ENCODE peak calls at places on chromosomes 5 and 9, in ten cellular contexts. Q, R, Y, L, S, E, A, U, V and I are unnamed samples.

GRCh38 chr9:120500733-120501132 is 79.2 kb downstream of the CDK5RAP2 start:
- DNase-seq in S (no peak), R (no peak), E (no peak), A (no peak), Y (no peak), V (no peak), Q (no peak), L (no peak), U (no peak), I (no peak)

GRCh38 chr9:105877719-105878118 is 183.4 kb downstream of the TMEM38B start:
- DNase-seq in Q (peak), A (no peak), Y (no peak), V (no peak), L (no peak), U (no peak), E (no peak), S (no peak), R (no peak), I (no peak)

GRCh38 chr5:159041754-159042153 is 58.0 kb downstream of the EBF1 start:
- DNase-seq in A (no peak), U (no peak), R (no peak), Y (no peak), Q (no peak), S (no peak), E (no peak), L (no peak), V (no peak), I (no peak)

GRCh38 chr5:73826761-73827450 is 200.9 kb downstream of the ARHGEF28 start:
- DNase-seq in R (no peak), A (peak), S (peak), Q (peak), U (no peak), L (no peak), V (peak), Y (peak), E (no peak), I (no peak)

GRCh38 chr5:83777856-83778255 is 57.2 kb upstream of the HAPLN1 start:
- DNase-seq in S (no peak), Y (no peak), E (no peak), L (no peak), V (no peak), R (no peak), Q (no peak), U (no peak), A (no peak), I (no peak)

GRCh38 chr9:134163374-134164196 is 779 bp downstream of the RNU6ATAC start:
- DNase-seq in Y (no peak), A (no peak), S (no peak), E (no peak), U (peak), R (peak), Q (peak), V (peak), L (peak), I (no peak)

GRCh38 chr5:163165277-163165676 is 272.1 kb upstream of the CCNG1 start:
- DNase-seq in L (no peak), E (no peak), U (no peak), Q (no peak), A (no peak), S (no peak), V (no peak), Y (no peak), R (no peak), I (no peak)

GRCh38 chr5:9582406-9582805 is 36.5 kb upstream of the SEMA5A start:
- DNase-seq in S (no peak), Q (no peak), Y (no peak), A (no peak), L (no peak), U (no peak), E (no peak), R (no peak), V (peak), I (no peak)

GRCh38 chr5:180330810-180331646 is 22.1 kb downstream of the GFPT2 start:
- DNase-seq in A (peak), R (no peak), U (no peak), L (no peak), S (peak), Q (no peak), E (peak), V (peak), Y (peak), I (peak)

GRCh38 chr9:91144782-91145181 is 216.9 kb downstream of the AUH start:
- DNase-seq in V (no peak), U (no peak), Y (no peak), E (no peak), S (no peak), R (no peak), Q (no peak), A (no peak), L (no peak), I (no peak)

GRCh38 chr5:108345541-108346171 is 36.2 kb downstream of the FBXL17 start:
- DNase-seq in E (peak), R (no peak), V (peak), Y (peak), U (no peak), A (peak), S (peak), Q (peak), L (no peak), I (peak)

GRCh38 chr9:124342946-124343485 is 72.2 kb downstream of the PSMB7 start:
- DNase-seq in U (no peak), A (peak), S (peak), Q (peak), Y (peak), V (peak), R (no peak), L (no peak), E (peak), I (peak)